ENCODE peak calls at places on chromosome 1, in ten cellular contexts. E, H, L, O, R, I, X, A, B and N are unnamed samples.

GRCh38 chr1:230807029-230807428 is 59.8 kb downstream of the CAPN9 start:
- DNase-seq in X (no peak), B (peak), R (no peak), E (no peak), I (no peak), H (no peak), O (no peak), L (no peak), A (no peak), N (peak)

GRCh38 chr1:78229344-78229743 is 183.6 kb downstream of the GIPC2 start:
- DNase-seq in L (peak), B (no peak), I (no peak), E (no peak), R (peak), O (no peak), X (no peak), H (peak), A (no peak), N (no peak)

GRCh38 chr1:174358344-174358743 is 89.4 kb upstream of the GPR52 start:
- DNase-seq in R (peak), L (peak), O (no peak), E (no peak), A (no peak), X (peak), B (no peak), I (no peak), H (no peak), N (no peak)

GRCh38 chr1:184260382-184260781 is 126.4 kb upstream of the C1orf21 start:
- DNase-seq in I (no peak), A (no peak), O (no peak), B (no peak), E (no peak), L (peak), H (peak), R (peak), X (no peak), N (no peak)

GRCh38 chr1:154664331-154664730 is 56.3 kb upstream of the ADAR start:
- DNase-seq in H (no peak), X (no peak), I (no peak), A (no peak), O (no peak), E (no peak), L (no peak), B (no peak), R (no peak), N (no peak)

GRCh38 chr1:2290171-2290578 is 62.1 kb downstream of the SKI start:
- DNase-seq in A (no peak), O (no peak), B (no peak), H (no peak), L (no peak), I (no peak), R (no peak), E (no peak), X (no peak), N (no peak)

GRCh38 chr1:84774674-84775548 is 84.7 kb upstream of the SSX2IP start:
- DNase-seq in B (no peak), H (no peak), E (no peak), A (peak), I (no peak), R (no peak), X (no peak), O (peak), L (no peak), N (no peak)

GRCh38 chr1:41573803-41574713 is 89.6 kb upstream of the EDN2 start:
- DNase-seq in H (peak), A (peak), R (peak), B (peak), E (peak), X (peak), O (peak), I (peak), L (peak), N (peak)

GRCh38 chr1:218430802-218431201 is 85.7 kb downstream of the TGFB2 start:
- DNase-seq in X (no peak), A (no peak), H (no peak), L (no peak), O (no peak), R (peak), I (no peak), B (no peak), E (no peak), N (no peak)

GRCh38 chr1:99266731-99267130 is 2.4 kb downstream of the PLPPR4 start:
- DNase-seq in B (no peak), L (peak), H (peak), O (no peak), X (no peak), A (no peak), I (no peak), E (no peak), R (peak), N (no peak)

DNA sequence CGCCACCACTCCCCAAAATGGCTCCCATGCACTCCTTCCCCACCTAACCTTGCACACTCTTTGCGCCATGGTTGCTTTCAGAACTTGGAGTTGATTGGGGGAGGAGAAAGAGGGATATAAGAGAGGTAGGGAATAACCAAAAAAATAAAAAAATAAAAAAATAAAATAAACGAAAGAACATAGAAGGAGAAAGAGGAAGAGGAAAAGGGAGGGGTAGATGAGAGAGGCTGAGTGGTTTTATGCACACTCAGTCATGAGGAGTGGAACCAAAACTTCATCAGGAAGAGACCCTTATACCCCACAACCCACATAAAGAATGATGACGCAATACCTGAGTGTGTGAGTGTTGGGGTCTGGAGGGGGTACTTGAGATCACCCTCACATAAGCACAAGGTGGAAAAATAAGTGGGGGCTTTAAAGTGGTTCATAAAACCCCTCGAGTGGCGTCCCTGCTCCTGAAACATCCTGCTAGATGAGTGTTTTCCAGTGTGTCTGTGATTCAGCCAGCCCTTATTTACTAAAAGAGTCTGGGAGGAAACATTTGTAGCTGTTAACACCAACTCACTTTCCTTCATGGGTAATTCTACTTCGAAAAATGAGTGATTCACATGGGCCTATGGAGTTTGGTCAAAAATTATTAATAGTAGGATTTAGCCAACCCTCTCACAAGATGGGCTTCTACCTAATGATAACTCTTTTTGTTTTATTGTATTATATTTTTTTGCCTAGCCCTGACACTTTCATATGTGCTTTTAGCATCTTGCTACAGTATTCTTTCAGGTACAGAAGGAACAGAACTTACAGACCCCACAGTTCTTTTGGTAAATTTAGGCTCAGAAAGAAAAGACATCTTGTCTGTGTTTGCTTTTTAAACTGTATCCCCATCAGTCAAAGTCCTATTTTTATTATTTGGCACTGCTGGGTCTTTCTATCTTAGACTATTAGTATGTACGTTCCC is 5.2 kb downstream of the SLAMF1 start:
- DNase-seq in E (no peak), O (no peak), I (no peak), R (no peak), H (no peak), A (no peak), L (no peak), B (no peak), X (no peak), N (no peak)
- H3K4me3 ChIP-seq in E (no peak), O (no peak), I (no peak), R (no peak), H (no peak), A (no peak), L (no peak), B (no peak), X (no peak), N (no peak)

GRCh38 chr1:165375623-165376022 is 19.1 kb upstream of the LMX1A start:
- DNase-seq in H (no peak), O (peak), L (no peak), X (no peak), R (no peak), I (no peak), B (no peak), E (no peak), A (no peak), N (no peak)
- H3K4me3 ChIP-seq in H (no peak), O (peak), L (no peak), X (no peak), R (no peak), I (no peak), B (no peak), E (no peak), A (peak), N (peak)

DNA sequence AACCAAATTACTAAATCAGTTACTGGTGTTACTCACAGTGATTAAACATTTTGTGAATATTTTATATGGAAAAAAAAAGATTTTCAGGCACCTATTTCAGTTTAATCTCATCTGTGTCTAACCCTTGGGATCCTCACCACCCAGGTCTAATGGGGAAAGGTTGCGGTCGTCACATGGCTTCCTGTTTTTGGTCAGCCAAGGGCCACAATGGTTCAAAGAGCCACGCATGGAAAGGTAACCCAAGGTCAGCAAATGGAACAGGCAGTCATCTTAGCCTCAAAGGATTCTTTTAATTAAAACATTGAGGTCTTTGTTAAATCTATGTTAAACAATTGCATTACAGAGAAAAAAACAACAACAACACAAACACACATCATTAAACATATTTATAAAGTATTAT is 21.9 kb downstream of the SRSF4 start:
- DNase-seq in O (no peak), I (no peak), H (no peak), E (no peak), A (no peak), B (no peak), R (no peak), X (no peak), L (no peak), N (no peak)
- H3K4me3 ChIP-seq in O (no peak), I (no peak), H (no peak), E (no peak), A (no peak), B (no peak), R (no peak), X (no peak), L (no peak), N (no peak)

DNA sequence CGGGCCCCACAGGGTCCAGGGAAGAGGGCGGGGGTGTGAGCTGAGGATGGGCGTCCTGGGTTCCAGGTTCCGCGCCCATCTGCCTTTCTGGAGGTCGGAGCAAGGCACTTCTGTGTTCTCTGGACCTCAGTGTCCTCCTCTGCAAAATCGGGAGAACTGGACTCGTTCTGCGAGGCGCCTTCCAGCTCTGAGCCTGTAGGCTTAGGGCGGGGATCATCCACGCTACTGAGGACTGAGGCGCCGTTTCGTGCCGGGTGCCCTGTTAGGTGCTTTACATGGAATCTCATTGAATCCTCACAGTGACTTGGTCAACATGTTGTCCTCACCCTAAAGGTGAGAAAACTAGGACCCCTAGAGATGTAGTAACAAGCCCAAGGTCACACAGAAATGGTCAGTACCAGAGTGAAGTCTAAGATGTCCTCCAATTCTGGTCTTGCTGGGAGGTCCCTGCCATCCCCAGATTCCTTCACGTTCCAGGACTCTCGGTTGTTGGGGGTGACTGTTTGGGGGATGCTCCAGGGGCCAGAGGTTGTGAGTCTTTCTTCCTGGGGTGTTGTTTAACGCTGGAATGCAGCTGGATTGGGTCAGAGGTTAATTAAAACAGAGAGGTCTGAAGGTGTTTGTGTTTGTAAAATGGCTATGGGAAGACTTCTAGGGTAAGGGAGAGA is 683 bp downstream of the PRKAA2 start:
- DNase-seq in B (no peak), E (no peak), H (no peak), R (peak), L (peak), X (no peak), O (peak), I (peak), A (peak), N (no peak)
- H3K4me3 ChIP-seq in B (peak), E (peak), H (peak), R (peak), L (peak), X (peak), O (peak), I (peak), A (peak), N (peak)

DNA sequence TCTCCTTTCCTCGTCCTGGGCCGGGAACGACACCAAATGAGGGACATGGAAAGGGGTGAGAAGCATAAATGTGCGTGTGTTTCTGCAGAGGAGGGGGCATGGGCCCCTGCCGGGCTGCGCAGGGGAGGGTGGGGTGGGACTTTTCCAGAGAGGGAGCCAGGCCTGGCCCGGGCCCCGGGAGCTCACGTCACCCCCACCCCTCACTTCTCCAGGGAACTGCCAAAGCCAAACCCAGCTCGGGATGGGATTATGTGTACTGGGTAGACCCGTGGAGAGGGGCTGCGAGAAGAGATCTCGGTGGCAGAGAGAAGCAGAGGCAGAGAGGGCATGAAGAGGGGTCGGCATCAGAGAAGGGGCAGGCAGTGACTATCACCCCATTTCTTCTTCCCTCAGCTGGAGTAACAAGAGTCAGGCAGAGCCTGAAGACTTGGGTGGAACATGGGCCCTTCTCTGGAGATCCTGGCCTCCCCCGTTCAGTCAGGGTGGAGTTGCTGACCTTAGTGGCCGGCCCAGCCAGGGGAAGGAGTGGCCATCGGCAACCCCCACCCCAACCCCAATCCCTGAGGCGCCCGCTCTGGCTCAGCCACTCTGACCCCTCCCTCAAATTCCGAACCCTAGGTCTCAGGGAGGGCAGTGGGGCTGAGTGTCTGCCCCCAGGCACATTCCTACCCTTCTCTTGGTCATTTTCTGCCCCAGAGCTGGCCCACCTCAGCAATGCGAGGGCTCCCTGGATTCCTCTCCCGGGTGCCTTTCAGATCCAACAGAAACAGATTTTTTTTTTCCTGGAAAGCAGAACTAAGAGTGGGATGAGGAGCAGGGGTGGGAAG is 1.2 kb downstream of the ADAMTSL4 start:
- DNase-seq in O (peak), H (no peak), X (no peak), L (no peak), E (no peak), I (no peak), B (no peak), A (peak), R (peak), N (peak)
- H3K4me3 ChIP-seq in O (peak), H (no peak), X (no peak), L (no peak), E (no peak), I (no peak), B (no peak), A (no peak), R (peak), N (peak)

GRCh38 chr1:36652586-36652985 is 169.9 kb upstream of the CSF3R start:
- DNase-seq in E (no peak), H (no peak), I (no peak), R (no peak), L (no peak), O (no peak), X (no peak), A (no peak), B (no peak), N (no peak)
- H3K4me3 ChIP-seq in E (no peak), H (no peak), I (no peak), R (no peak), L (no peak), O (no peak), X (no peak), A (no peak), B (no peak), N (no peak)